ENCODE peak calls at places on chromosomes 11 and 22, in four cellular contexts. J is adrenal gland, H is HL-60, P is lower lobe of right lung. U is an unnamed sample.

GRCh38 chr11:2399488-2400068 is 972 bp upstream of the TSSC4 start:
- DNase-seq in J (no peak), H (no peak), P (no peak), U (peak; percentile 89)

GRCh38 chr11:117064275-117064674 is 34.0 kb downstream of the SIK3 start:
- DNase-seq in J (no peak), H (no peak), P (no peak), U (no peak)

GRCh38 chr11:130644187-130644586 is 195.7 kb downstream of the ADAMTS15 start:
- DNase-seq in J (no peak), H (no peak), P (no peak), U (no peak)

GRCh38 chr11:132125855-132126841 is 755.7 kb downstream of the NTM start:
- DNase-seq in J (no peak), H (no peak), P (no peak), U (no peak)

GRCh38 chr11:120208012-120208441 is 2.8 kb upstream of the OAF start:
- DNase-seq in J (peak; percentile 64), H (peak; percentile 76), P (no peak), U (no peak)

GRCh38 chr11:69327741-69328191 is 33.8 kb downstream of the MYEOV start:
- DNase-seq in J (peak; percentile 11), H (no peak), P (no peak), U (peak; percentile 46)

GRCh38 chr11:71080239-71081097 is 171.9 kb downstream of the SHANK2 start:
- DNase-seq in J (peak; percentile 65), H (peak; percentile 62), P (peak; percentile 58), U (no peak)

GRCh38 chr11:63641727-63642126 is 27.5 kb upstream of the PLAAT3 start:
- DNase-seq in J (no peak), H (no peak), P (no peak), U (no peak)

GRCh38 chr11:29208117-29208516 is 808.7 kb downstream of the KCNA4 start:
- DNase-seq in J (no peak), H (no peak), P (no peak), U (no peak)

GRCh38 chr22:35435201-35435712 is 35.3 kb downstream of the MCM5 start:
- DNase-seq in J (no peak), H (no peak), P (no peak), U (no peak)

GRCh38 chr22:45692549-45692948 is 20.9 kb downstream of the ATXN10 start:
- DNase-seq in J (no peak), H (no peak), P (no peak), U (no peak)

GRCh38 chr11:73266644-73267015 is 5.5 kb upstream of the P2RY6 start:
- DNase-seq in J (peak; percentile 10), H (no peak), P (no peak), U (no peak)

GRCh38 chr11:92266821-92267220 is 42.2 kb downstream of the FAT3 start:
- DNase-seq in J (no peak), H (no peak), P (no peak), U (no peak)

GRCh38 chr11:8327761-8328192 is 64.1 kb upstream of the LMO1 start:
- DNase-seq in J (no peak), H (no peak), P (no peak), U (no peak)

GRCh38 chr11:103671143-103671651 is 365.2 kb upstream of the DDI1 start:
- DNase-seq in J (no peak), H (no peak), P (no peak), U (no peak)

GRCh38 chr11:7490535-7490934 is 5.2 kb downstream of the OLFML1 start:
- DNase-seq in J (no peak), H (no peak), P (no peak), U (no peak)

GRCh38 chr11:124470516-124471231 is 25.2 kb upstream of the OR8B8 start:
- DNase-seq in J (no peak), H (no peak), P (no peak), U (no peak)

GRCh38 chr11:125167954-125168821 is 3.6 kb downstream of the PKNOX2 start:
- DNase-seq in J (no peak), H (no peak), P (no peak), U (peak; percentile 43)

GRCh38 chr11:107783121-107783520 is 71.3 kb upstream of the SLN start:
- DNase-seq in J (no peak), H (no peak), P (no peak), U (no peak)

GRCh38 chr11:67316882-67317364 is 13.6 kb downstream of the SSH3 start:
- DNase-seq in J (no peak), H (no peak), P (no peak), U (no peak)

GRCh38 chr11:22169833-22170232 is 23.1 kb upstream of the ANO5 start:
- DNase-seq in J (no peak), H (no peak), P (no peak), U (no peak)

GRCh38 chr11:48210052-48210451 is 6.6 kb upstream of the OR4B1 start:
- DNase-seq in J (no peak), H (no peak), P (no peak), U (no peak)
- TF ChIP-seq CTCF in J (no peak), H (no peak), P (no peak), U (no peak)

GRCh38 chr22:23787910-23788309 is 1.1 kb downstream of the SMARCB1 start:
- DNase-seq in J (no peak), H (no peak), P (peak; percentile 6), U (peak; percentile 68)
- H3K27ac ChIP-seq in J (peak overlapping the region; percentile 100), H (peak overlapping the region; percentile 97), P (peak overlapping the region; percentile 99), U (no peak overlapping the region)

GRCh38 chr11:11207428-11207827 is 145.6 kb downstream of the CSNK2A3 start:
- DNase-seq in J (no peak), H (no peak), P (no peak), U (no peak)
- TF ChIP-seq CTCF in J (no peak), H (no peak), P (no peak), U (no peak)

GRCh38 chr22:39935116-39935515 is 25.1 kb upstream of the TMA7B start:
- DNase-seq in J (no peak), H (no peak), P (no peak), U (no peak)

GRCh38 chr22:39932918-39933649 is 27.1 kb upstream of the TMA7B start:
- DNase-seq in J (no peak), H (peak; percentile 15), P (no peak), U (no peak)

GRCh38 chr22:39933741-39934140 is 26.5 kb upstream of the TMA7B start:
- DNase-seq in J (no peak), H (no peak), P (no peak), U (no peak)

GRCh38 chr22:39931271-39931670 is 28.9 kb upstream of the TMA7B start:
- DNase-seq in J (no peak), H (no peak), P (no peak), U (no peak)

DNA sequence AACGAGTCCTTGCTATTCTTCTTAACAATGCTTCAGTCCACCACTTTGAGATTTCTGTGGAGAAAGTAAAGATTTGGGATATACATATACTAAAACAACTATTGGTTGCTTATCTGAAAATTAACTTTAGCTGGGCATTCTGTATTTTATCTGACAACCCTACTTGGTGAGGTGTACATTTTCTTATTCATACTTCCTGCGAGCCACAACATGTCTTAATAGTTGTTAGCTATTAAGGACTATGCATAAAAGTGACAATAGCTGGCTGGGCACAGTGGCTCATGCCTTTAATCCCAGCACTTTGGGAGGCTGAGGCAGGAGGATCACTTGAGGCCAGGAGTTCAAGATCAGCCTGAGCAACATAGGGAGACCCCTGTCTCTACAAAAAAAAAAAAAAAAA is 28.0 kb upstream of the TMA7B start:
- DNase-seq in J (no peak), H (no peak), P (no peak), U (no peak)
- H3K27ac ChIP-seq in J (no peak overlapping the region), H (no peak overlapping the region), P (no peak overlapping the region), U (no peak overlapping the region)

DNA sequence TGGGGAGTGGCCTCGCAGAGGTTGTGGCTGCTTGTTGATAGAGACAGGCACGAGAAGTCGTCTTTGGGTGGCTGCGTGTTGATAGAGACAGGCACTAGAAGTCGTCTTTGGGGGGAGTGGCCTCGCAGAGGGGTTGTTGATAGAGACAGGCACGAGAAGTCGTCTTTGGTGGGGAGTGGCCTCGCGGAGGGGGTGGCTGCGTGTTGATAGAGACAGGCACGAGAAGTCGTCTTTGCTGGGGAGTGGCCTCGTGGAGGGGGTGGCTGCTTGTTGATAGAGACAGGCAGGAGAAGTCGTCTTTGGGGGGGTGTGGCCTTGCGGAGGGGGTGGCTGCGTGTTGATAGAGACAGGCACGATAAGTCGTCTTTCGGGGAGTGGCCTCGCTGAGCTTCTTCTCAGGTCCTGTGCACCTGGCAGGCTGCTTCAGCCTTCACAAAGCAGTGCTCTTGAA is 328.8 kb downstream of the TBC1D22A start:
- DNase-seq in J (no peak), H (no peak), P (no peak), U (no peak)
- TF ChIP-seq CTCF in J (no peak), H (no peak), P (no peak), U (no peak)

GRCh38 chr11:86459002-86459385 is 84.3 kb downstream of the CCDC81 start:
- DNase-seq in J (no peak), H (no peak), P (no peak), U (no peak)

GRCh38 chr11:86458294-86459001 is 83.8 kb downstream of the CCDC81 start:
- DNase-seq in J (no peak), H (no peak), P (no peak), U (no peak)

GRCh38 chr11:86460461-86461404 is 86.0 kb downstream of the CCDC81 start:
- DNase-seq in J (no peak), H (no peak), P (no peak), U (no peak)

GRCh38 chr11:86461892-86462291 is 87.2 kb downstream of the CCDC81 start:
- DNase-seq in J (no peak), H (no peak), P (no peak), U (no peak)

GRCh38 chr11:86459682-86460460 is 85.2 kb downstream of the CCDC81 start:
- DNase-seq in J (peak; percentile 58), H (no peak), P (peak; percentile 53), U (peak; percentile 79)
- H3K27ac ChIP-seq in J (no peak overlapping the region), H (no peak overlapping the region), P (no peak overlapping the region), U (peak overlapping the region; percentile 8)

GRCh38 chr22:42376721-42377177 is 55.5 kb downstream of the NFAM1 start:
- DNase-seq in J (peak; percentile 48), H (no peak), P (peak; percentile 73), U (no peak)
- TF ChIP-seq CTCF in J (no peak), H (no peak), P (no peak), U (no peak)